ENCODE peak calls at places on chromosomes 16 and 17, in five cellular contexts. F is SJCRH30; D is stimulated activated CD8-positive, alpha-beta memory T cell treated with anti-CD3 and anti-CD28 coated beads, Interleukin-4, amount 100 ng/mL, for 4 hours; N is OCI-M1; G is NCI-H187. O is an unnamed sample.

GRCh38 chr16:7405166-7405565 is 72.5 kb downstream of the RBFOX1 start:
- DNase-seq in F (peak), D (no peak), N (peak), G (peak), O (no peak)

GRCh38 chr16:67959520-67959919 is 8.9 kb downstream of the SLC12A4 start:
- DNase-seq in F (no peak), D (no peak), N (no peak), G (no peak), O (no peak)

GRCh38 chr17:70054961-70055360 is 20.1 kb upstream of the KCNJ16 start:
- DNase-seq in F (no peak), D (no peak), N (peak), G (no peak), O (no peak)

GRCh38 chr16:49799172-49799571 is 56.7 kb downstream of the ZNF423 start:
- DNase-seq in F (peak), D (no peak), N (no peak), G (no peak), O (no peak)

GRCh38 chr16:9438991-9439390 is 347.5 kb downstream of the HAPSTR1 start:
- DNase-seq in F (no peak), D (no peak), N (no peak), G (no peak), O (no peak)

GRCh38 chr16:25110392-25110947 is 1.1 kb upstream of the LCMT1 start:
- DNase-seq in F (peak), D (no peak), N (peak), G (no peak), O (no peak)

GRCh38 chr17:77754956-77755355 is 203.5 kb upstream of the TNRC6C start:
- DNase-seq in F (no peak), D (no peak), N (no peak), G (no peak), O (no peak)

GRCh38 chr17:27458524-27458908 is 2.3 kb downstream of the KSR1 start:
- DNase-seq in F (no peak), D (no peak), N (no peak), G (no peak), O (no peak)

GRCh38 chr16:77214411-77215138 is 15.4 kb downstream of the SYCE1L start:
- DNase-seq in F (no peak), D (no peak), N (no peak), G (no peak), O (no peak)

GRCh38 chr17:82198092-82198491 is 14.6 kb downstream of the CCDC57 start:
- DNase-seq in F (no peak), D (no peak), N (no peak), G (no peak), O (no peak)

O was measured in NCI-H2107.